ENCODE peak calls at places on chromosome 19, in seven cellular contexts. Q, S, C, E, R, X and Y are unnamed samples.

GRCh38 chr19:44841255-44841654 is 4.8 kb upstream of the NECTIN2 start:
- DNase-seq in E (no peak), R (no peak), C (no peak), Q (no peak), S (no peak), X (no peak), Y (peak; percentile 23)

GRCh38 chr19:49116544-49116943 is 2.4 kb downstream of the LIN7B start:
- DNase-seq in S (no peak), E (no peak), R (no peak), X (no peak), Q (no peak), C (no peak), Y (no peak)

GRCh38 chr19:55913643-55914268 is 18.4 kb downstream of the NLRP13 start:
- DNase-seq in E (no peak), R (no peak), S (no peak), X (no peak), C (no peak), Q (no peak), Y (no peak)

GRCh38 chr19:29614046-29614445 is 8.0 kb downstream of the POP4 start:
- DNase-seq in R (no peak), Q (no peak), E (no peak), X (no peak), C (no peak), S (no peak), Y (no peak)

GRCh38 chr19:3691372-3691716 is 8.9 kb downstream of the PIP5K1C start:
- DNase-seq in C (no peak), R (no peak), S (no peak), Q (no peak), X (no peak), E (no peak), Y (no peak)

GRCh38 chr19:18294467-18294864 is 13.0 kb upstream of the JUND start:
- DNase-seq in C (peak; percentile 95), S (peak; percentile 64), R (no peak), X (peak; percentile 85), E (no peak), Q (peak; percentile 36), Y (no peak)

GRCh38 chr19:29188289-29188688 is 24.7 kb downstream of the UQCRFS1 start:
- DNase-seq in C (no peak), Q (no peak), E (no peak), S (no peak), X (no peak), R (no peak), Y (no peak)

GRCh38 chr19:51501594-51502263 is at the start of gene SIGLEC12:
- DNase-seq in E (no peak), Q (no peak), X (no peak), R (no peak), C (no peak), S (no peak), Y (no peak)

GRCh38 chr19:21603431-21604153 is 98.2 kb downstream of the ZNF429 start:
- DNase-seq in E (no peak), Q (no peak), X (no peak), C (no peak), S (no peak), R (no peak), Y (no peak)

GRCh38 chr19:39430675-39431593 is 4.8 kb downstream of the RPS16 start:
- DNase-seq in R (no peak), C (peak; percentile 68), X (peak; percentile 64), E (no peak), Q (no peak), S (no peak), Y (peak; percentile 45)

GRCh38 chr19:51687791-51688664 is 5.1 kb upstream of the SPACA6 start:
- DNase-seq in S (peak; percentile 59), E (no peak), C (no peak), Q (peak; percentile 57), R (peak; percentile 52), X (no peak), Y (no peak)

GRCh38 chr19:29927944-29928669 is 13.9 kb upstream of the URI1 start:
- DNase-seq in E (no peak), S (no peak), X (no peak), Q (peak; percentile 3), C (no peak), R (no peak), Y (no peak)

GRCh38 chr19:6218497-6219146 is 61.2 kb downstream of the MLLT1 start:
- DNase-seq in Q (peak; percentile 87), E (peak; percentile 65), C (peak; percentile 74), X (peak; percentile 70), R (peak; percentile 89), S (peak; percentile 84), Y (peak; percentile 32)

GRCh38 chr19:33767898-33768413 is 28.7 kb upstream of the KCTD15 start:
- DNase-seq in E (no peak), C (no peak), S (no peak), R (peak; percentile 89), X (no peak), Q (no peak), Y (no peak)

GRCh38 chr19:43759515-43759914 is 4.8 kb upstream of the SMG9 start:
- DNase-seq in Q (no peak), X (no peak), E (peak; percentile 98), R (no peak), C (no peak), S (no peak), Y (no peak)

GRCh38 chr19:47719047-47719885 is 6.0 kb downstream of the EHD2 start:
- DNase-seq in E (peak; percentile 92), R (peak; percentile 77), Q (peak; percentile 74), S (peak; percentile 91), X (no peak), C (no peak), Y (no peak)

GRCh38 chr19:54462713-54463530 is 656 bp downstream of the LENG9 start:
- DNase-seq in X (peak; percentile 49), C (peak; percentile 54), R (peak; percentile 68), E (no peak), S (peak; percentile 82), Q (peak; percentile 29), Y (no peak)

GRCh38 chr19:4851551-4852290 is 15.7 kb downstream of the PLIN3 start:
- DNase-seq in E (no peak), C (peak; percentile 72), S (peak; percentile 60), Q (peak; percentile 38), X (peak; percentile 70), R (peak; percentile 78), Y (peak; percentile 69)

GRCh38 chr19:34482380-34483250 is 1.1 kb downstream of the WTIP start:
- DNase-seq in Q (no peak), R (peak; percentile 70), C (no peak), S (no peak), X (no peak), E (no peak), Y (no peak)

GRCh38 chr19:4108767-4109625 is 14.9 kb downstream of the MAP2K2 start:
- DNase-seq in E (no peak), C (peak; percentile 63), Q (no peak), X (peak; percentile 37), R (no peak), S (no peak), Y (no peak)

GRCh38 chr19:28358604-28359003 is 854.3 kb downstream of the UQCRFS1 start:
- DNase-seq in X (no peak), R (no peak), Q (no peak), S (no peak), E (no peak), C (no peak), Y (peak; percentile 91)

GRCh38 chr19:35056513-35057063 is 15.1 kb downstream of the HPN start:
- DNase-seq in X (no peak), R (no peak), S (no peak), Q (no peak), C (no peak), E (no peak), Y (no peak)

GRCh38 chr19:13398780-13399726 is 107.2 kb downstream of the CACNA1A start:
- DNase-seq in Q (no peak), S (no peak), R (no peak), C (no peak), E (peak; percentile 85), X (no peak), Y (peak; percentile 85)

GRCh38 chr19:23758187-23759074 is at the start of gene ZNF681:
- DNase-seq in E (no peak), X (peak; percentile 80), R (peak; percentile 83), Q (peak; percentile 81), C (peak; percentile 83), S (peak; percentile 85), Y (peak; percentile 83)